ENCODE peak calls at places on chromosome 4, in seven cellular contexts. K is OCI-LY7, Y is lower lobe of right lung, H is MM.1S, I is thoracic aorta, E is DND-41, J is H9. M is an unnamed sample. For H3K4me1, the result is how much of the 10 kb centered on the place peaks cover.

GRCh38 chr4:8142556-8142955 is 16.1 kb downstream of the ABLIM2 start:
- DNase-seq in I (no peak), K (no peak), E (no peak), H (no peak), Y (no peak), J (no peak), M (no peak)

GRCh38 chr4:5878359-5878758 is 14.5 kb downstream of the CRMP1 start:
- DNase-seq in Y (no peak), J (no peak), K (no peak), I (no peak), E (no peak), H (no peak), M (no peak)

GRCh38 chr4:94941706-94942105 is 184.0 kb downstream of the BMPR1B start:
- DNase-seq in K (no peak), H (no peak), E (no peak), I (no peak), Y (no peak), J (no peak), M (no peak)

GRCh38 chr4:17166954-17167353 is 268.5 kb upstream of the LDB2 start:
- DNase-seq in J (no peak), Y (no peak), H (no peak), E (no peak), K (no peak), I (peak), M (no peak)

GRCh38 chr4:123340381-123340701 is 56.3 kb upstream of the SPRY1 start:
- DNase-seq in E (no peak), K (no peak), Y (no peak), I (no peak), J (no peak), H (no peak), M (no peak)

GRCh38 chr4:55865228-55865806 is 11.9 kb downstream of the EXOC1 start:
- DNase-seq in K (no peak), J (no peak), Y (no peak), I (no peak), H (no peak), E (no peak), M (no peak)

GRCh38 chr4:168551211-168551610 is 54.4 kb downstream of the PALLD start:
- DNase-seq in K (no peak), E (no peak), H (no peak), Y (no peak), I (no peak), J (no peak), M (no peak)

GRCh38 chr4:25790024-25790423 is 72.8 kb downstream of the SEL1L3 start:
- DNase-seq in K (no peak), J (no peak), E (no peak), H (no peak), Y (no peak), I (no peak), M (no peak)

GRCh38 chr4:24771241-24771640 is 24.1 kb upstream of the SOD3 start:
- DNase-seq in E (no peak), Y (no peak), I (no peak), J (no peak), K (no peak), H (no peak), M (no peak)

GRCh38 chr4:85496146-85496849 is 21.3 kb downstream of the ARHGAP24 start:
- DNase-seq in I (no peak), E (no peak), H (no peak), Y (no peak), K (no peak), J (no peak), M (no peak)

GRCh38 chr4:16237715-16238114 is 11.4 kb upstream of the TAPT1 start:
- DNase-seq in H (no peak), K (no peak), E (no peak), I (no peak), Y (no peak), J (no peak), M (peak)

GRCh38 chr4:149047368-149047767 is 605.2 kb upstream of the NR3C2 start:
- DNase-seq in E (no peak), Y (no peak), H (no peak), K (no peak), I (no peak), J (no peak), M (no peak)

GRCh38 chr4:67292045-67292444 is 253.3 kb downstream of the CENPC start:
- DNase-seq in I (no peak), J (no peak), E (no peak), K (no peak), Y (no peak), H (no peak), M (no peak)

GRCh38 chr4:78568640-78569261 is 17.2 kb downstream of the ANXA3 start:
- DNase-seq in Y (no peak), E (no peak), I (no peak), H (no peak), J (no peak), K (no peak), M (no peak)

GRCh38 chr4:73947239-73947985 is 34.4 kb downstream of the PF4 start:
- DNase-seq in E (no peak), J (no peak), Y (no peak), H (no peak), I (no peak), K (no peak), M (no peak)

GRCh38 chr4:151931563-151931962 is 170.8 kb upstream of the GATB start:
- DNase-seq in I (no peak), E (peak), J (no peak), K (no peak), Y (no peak), H (peak), M (no peak)

GRCh38 chr4:86855572-86855971 is 6.4 kb upstream of the SLC10A6 start:
- DNase-seq in E (no peak), H (no peak), K (no peak), Y (no peak), J (no peak), I (no peak), M (no peak)

GRCh38 chr4:80361329-80361900 is 25.9 kb downstream of the CFAP299 start:
- DNase-seq in J (no peak), E (no peak), Y (no peak), H (peak), K (peak), I (no peak), M (no peak)

GRCh38 chr4:67555447-67555846 is 3.1 kb upstream of the STAP1 start:
- DNase-seq in Y (no peak), E (no peak), K (no peak), I (no peak), H (no peak), J (no peak), M (no peak)

GRCh38 chr4:184755278-184755677 is 21.4 kb upstream of the CENPU start:
- DNase-seq in J (no peak), H (no peak), Y (no peak), I (no peak), E (no peak), K (no peak), M (no peak)

GRCh38 chr4:15100994-15101695 is 98.9 kb downstream of the CPEB2 start:
- DNase-seq in I (no peak), H (no peak), E (no peak), J (no peak), K (no peak), Y (no peak), M (no peak)

GRCh38 chr4:2832981-2833670 is 10.5 kb upstream of the ADD1 start:
- DNase-seq in K (no peak), I (no peak), Y (no peak), E (no peak), J (no peak), H (no peak), M (no peak)

GRCh38 chr4:161595230-161595771 is 568.5 kb downstream of the FSTL5 start:
- DNase-seq in K (no peak), H (no peak), I (no peak), E (no peak), Y (no peak), J (no peak), M (no peak)

GRCh38 chr4:27198971-27199370 is 338.3 kb downstream of the STIM2 start:
- DNase-seq in I (no peak), Y (no peak), H (no peak), J (no peak), E (no peak), K (no peak), M (no peak)

GRCh38 chr4:123291329-123291728 is 105.3 kb upstream of the SPRY1 start:
- DNase-seq in E (peak), J (no peak), H (no peak), Y (no peak), K (no peak), I (no peak), M (no peak)

GRCh38 chr4:40193018-40193571 is 3.7 kb upstream of the RHOH start:
- DNase-seq in K (peak), I (no peak), E (peak), J (no peak), H (peak), Y (no peak), M (no peak)

GRCh38 chr4:101282076-101282844 is 65.1 kb downstream of the PPP3CA start:
- DNase-seq in H (no peak), E (peak), J (peak), Y (no peak), K (no peak), I (no peak), M (no peak)

GRCh38 chr4:109864134-109864533 is 16.2 kb downstream of the LRIT3 start:
- DNase-seq in K (no peak), H (no peak), I (no peak), E (no peak), Y (no peak), J (no peak), M (no peak)

GRCh38 chr4:83217721-83218522 is 66.7 kb downstream of the COQ2 start:
- DNase-seq in J (no peak), Y (no peak), I (no peak), H (peak), E (peak), K (peak), M (no peak)
- H3K4me1 ChIP-seq in J (under half), Y (under half), I (under half), H (half or more), E (under half), K (half or more), M (under half)

GRCh38 chr4:11634283-11634682 is 205.6 kb upstream of the HS3ST1 start:
- DNase-seq in H (no peak), J (no peak), K (no peak), Y (no peak), I (no peak), E (no peak), M (no peak)
- TF ChIP-seq CTCF in H (no peak), J (no peak), K (no peak), Y (no peak), I (no peak), E (no peak), M (no peak)

GRCh38 chr4:99403380-99404194 is 31.6 kb downstream of the ADH7 start:
- DNase-seq in E (no peak), K (no peak), I (no peak), H (peak), J (no peak), Y (no peak), M (no peak)

GRCh38 chr4:99408346-99408745 is 26.8 kb downstream of the ADH7 start:
- DNase-seq in I (no peak), K (no peak), E (no peak), Y (no peak), J (no peak), H (no peak), M (no peak)

GRCh38 chr4:99402765-99403164 is 32.4 kb downstream of the ADH7 start:
- DNase-seq in I (no peak), K (no peak), J (peak), H (no peak), E (no peak), Y (no peak), M (no peak)

GRCh38 chr4:99405433-99406115 is 29.6 kb downstream of the ADH7 start:
- DNase-seq in K (peak), I (peak), H (peak), Y (no peak), J (peak), E (peak), M (peak)

DNA sequence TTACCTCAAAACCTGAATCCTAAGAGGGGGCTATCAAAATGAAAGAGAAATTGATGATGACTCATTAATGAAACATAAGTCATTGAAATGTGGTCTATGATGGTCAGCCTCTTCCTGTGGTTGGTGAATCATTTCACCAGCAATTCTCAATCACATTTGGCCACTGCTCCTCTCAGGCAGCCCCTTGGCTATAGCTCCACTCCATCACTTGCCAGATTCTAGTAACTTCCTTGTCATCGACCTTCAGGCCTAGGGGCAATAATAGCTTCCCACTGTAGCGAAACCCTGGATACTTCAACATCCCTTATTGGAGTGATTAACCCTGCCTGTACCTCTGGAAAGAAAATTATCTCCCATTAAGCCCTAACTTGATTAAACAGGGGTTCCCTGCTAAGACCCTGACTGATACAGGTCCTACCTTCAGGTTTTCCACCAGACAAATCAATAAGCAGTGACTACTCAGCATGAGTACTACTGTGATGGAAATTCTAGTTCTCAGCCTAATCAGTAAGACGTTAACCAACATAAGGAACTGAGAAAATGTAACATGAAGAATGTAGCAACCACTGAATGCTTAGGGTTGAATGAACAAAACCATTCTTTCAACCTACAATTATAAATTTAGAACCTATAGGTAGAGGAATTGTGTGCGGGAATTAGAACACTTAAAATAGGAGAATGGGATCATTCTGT is 30.4 kb downstream of the ADH7 start:
- DNase-seq in Y (no peak), E (no peak), J (no peak), H (peak), I (no peak), K (no peak), M (no peak)
- H3K4me1 ChIP-seq in Y (under half), E (under half), J (under half), H (under half), I (half or more), K (under half), M (under half)

DNA sequence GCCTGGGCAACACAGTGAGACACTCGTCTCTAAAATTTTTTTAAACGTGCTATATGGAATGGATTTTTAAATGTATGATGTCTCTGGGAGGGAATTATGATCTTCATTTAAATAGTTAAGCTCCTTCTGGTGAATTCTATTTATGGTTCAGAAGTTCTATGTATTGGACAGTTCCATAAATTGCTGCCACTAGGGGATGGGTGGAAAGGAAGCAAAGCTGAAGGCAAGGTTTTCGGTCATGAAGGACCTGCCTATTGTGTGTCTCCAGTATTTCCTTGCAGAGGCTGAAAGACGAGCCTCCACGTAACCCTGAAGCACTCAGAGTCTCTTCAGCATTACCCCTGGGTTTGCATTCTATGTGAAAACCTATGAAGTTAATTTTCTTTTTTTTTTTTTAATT is 451.5 kb upstream of the FAT1 start:
- DNase-seq in J (no peak), E (no peak), H (no peak), Y (no peak), I (no peak), K (no peak), M (no peak)
- TF ChIP-seq CTCF in J (no peak), E (no peak), H (no peak), Y (no peak), I (no peak), K (no peak), M (no peak)

GRCh38 chr4:38668203-38668602 is 4.2 kb downstream of the KLF3 start:
- DNase-seq in J (no peak), E (no peak), I (no peak), K (no peak), H (no peak), Y (no peak), M (no peak)

GRCh38 chr4:38670939-38671593 is 7.1 kb downstream of the KLF3 start:
- DNase-seq in H (no peak), E (no peak), K (no peak), J (no peak), I (no peak), Y (peak), M (no peak)

GRCh38 chr4:38671594-38671943 is 7.6 kb downstream of the KLF3 start:
- DNase-seq in K (no peak), H (no peak), E (no peak), I (no peak), J (no peak), Y (no peak), M (no peak)

GRCh38 chr4:38669233-38669632 is 5.2 kb downstream of the KLF3 start:
- DNase-seq in K (no peak), H (no peak), E (no peak), Y (no peak), I (no peak), J (no peak), M (no peak)

GRCh38 chr4:38670061-38670894 is 6.3 kb downstream of the KLF3 start:
- DNase-seq in J (peak), I (no peak), K (no peak), Y (no peak), E (no peak), H (no peak), M (no peak)
- H3K4me1 ChIP-seq in J (under half), I (half or more), K (under half), Y (half or more), E (under half), H (half or more), M (half or more)

GRCh38 chr4:41258783-41259182 is 2.1 kb downstream of the UCHL1 start:
- DNase-seq in J (peak), H (peak), K (peak), Y (no peak), I (no peak), E (no peak), M (peak)
- TF ChIP-seq CTCF in J (peak), H (peak), K (peak), Y (peak), I (peak), E (peak), M (peak)

GRCh38 chr4:187020681-187021080 is 297.0 kb upstream of the FAT1 start:
- DNase-seq in J (no peak), H (no peak), K (no peak), Y (no peak), I (no peak), E (no peak), M (no peak)

GRCh38 chr4:187019896-187020295 is 296.2 kb upstream of the FAT1 start:
- DNase-seq in J (peak), H (no peak), K (no peak), Y (no peak), I (no peak), E (no peak), M (no peak)

GRCh38 chr4:187016101-187016500 is 292.4 kb upstream of the FAT1 start:
- DNase-seq in J (no peak), I (no peak), H (no peak), K (no peak), Y (no peak), E (no peak), M (no peak)

GRCh38 chr4:187017156-187017555 is 293.5 kb upstream of the FAT1 start:
- DNase-seq in E (no peak), I (no peak), H (no peak), J (no peak), K (no peak), Y (no peak), M (no peak)

DNA sequence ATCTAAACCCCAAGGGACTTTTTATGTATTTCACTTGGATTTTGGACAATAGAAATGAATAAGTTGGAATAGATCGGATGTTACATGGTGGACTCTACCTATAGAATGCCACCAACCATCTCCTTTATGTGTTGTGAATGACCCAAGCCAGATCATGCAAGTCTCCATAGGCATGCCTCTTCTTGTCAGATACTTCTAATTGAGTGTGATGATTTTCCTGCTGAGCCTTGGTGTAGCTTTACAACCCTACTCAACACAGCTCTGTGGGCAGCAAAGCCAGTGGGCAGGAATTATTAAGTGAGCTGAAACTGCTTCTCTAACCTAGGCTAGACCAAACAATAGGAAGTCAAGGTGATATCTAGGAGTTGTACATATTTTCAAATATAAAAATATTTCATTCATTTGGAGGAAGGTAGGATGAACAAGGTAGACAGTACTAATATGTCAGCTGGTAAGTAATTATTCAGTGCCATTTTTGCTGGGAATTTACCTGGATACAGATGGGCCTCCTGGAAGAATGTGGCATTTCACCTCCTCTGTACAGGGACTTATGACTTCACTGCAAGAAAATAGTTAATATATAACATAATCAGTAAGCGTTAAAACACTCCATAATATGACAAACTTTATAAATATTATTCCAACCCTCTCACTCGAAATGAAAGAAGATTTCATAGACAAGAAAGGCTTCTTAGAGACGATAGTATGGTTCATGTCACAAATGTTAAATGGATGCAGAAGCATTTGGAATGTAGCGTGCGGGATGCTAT is 298.0 kb upstream of the FAT1 start:
- DNase-seq in Y (no peak), I (no peak), J (no peak), H (no peak), E (no peak), K (no peak), M (no peak)
- H3K4me1 ChIP-seq in Y (under half), I (under half), J (under half), H (under half), E (under half), K (under half), M (under half)

GRCh38 chr4:164383187-164384181 is 370.4 kb upstream of the SMIM31 start:
- DNase-seq in Y (no peak), I (no peak), E (no peak), H (no peak), K (no peak), J (peak), M (no peak)
- TF ChIP-seq CTCF in Y (no peak), I (peak), E (no peak), H (no peak), K (no peak), J (peak), M (no peak)

M was measured in adrenal gland.